ENCODE peak calls at places on chromosome 4, in seven cellular contexts. B is right lobe of liver, T is suprapubic skin, X is tibial nerve, N is upper lobe of left lung, V is ovary, E is A549. K is an unnamed sample.

GRCh38 chr4:167232805-167233522 is 1.3 kb downstream of the SPOCK3 start:
- DNase-seq in B (no peak), T (no peak), X (no peak), N (no peak), V (no peak), E (no peak), K (no peak)

GRCh38 chr4:104591505-104591904 is 96.8 kb upstream of the CXXC4 start:
- DNase-seq in B (no peak), T (no peak), X (no peak), N (no peak), V (peak; percentile 42), E (no peak), K (peak; percentile 56)

GRCh38 chr4:181078236-181078635 is 1165.0 kb upstream of the TENM3 start:
- DNase-seq in B (no peak), T (no peak), X (no peak), N (no peak), V (no peak), E (no peak), K (no peak)

GRCh38 chr4:41160010-41160789 is 54.1 kb downstream of the APBB2 start:
- DNase-seq in B (no peak), T (no peak), X (no peak), N (peak; percentile 37), V (no peak), E (peak; percentile 80), K (no peak)

GRCh38 chr4:6612961-6613675 is 27.4 kb upstream of the MRFAP1 start:
- DNase-seq in B (no peak), T (no peak), X (no peak), N (no peak), V (no peak), E (no peak), K (no peak)

GRCh38 chr4:8469550-8469949 is 29.0 kb downstream of the TRMT44 start:
- DNase-seq in B (no peak), T (no peak), X (no peak), N (peak; percentile 57), V (no peak), E (no peak), K (no peak)

GRCh38 chr4:148015058-148015457 is 283.2 kb downstream of the ARHGAP10 start:
- DNase-seq in B (no peak), T (no peak), X (no peak), N (no peak), V (no peak), E (no peak), K (no peak)

GRCh38 chr4:121138014-121138413 is 26.1 kb downstream of the TNIP3 start:
- DNase-seq in B (no peak), T (no peak), X (no peak), N (no peak), V (no peak), E (no peak), K (no peak)

GRCh38 chr4:1928356-1929235 is 57.4 kb downstream of the NSD2 start:
- DNase-seq in B (no peak), T (no peak), X (no peak), N (no peak), V (no peak), E (no peak), K (no peak)

GRCh38 chr4:119693127-119693526 is 64.5 kb upstream of the PDE5A start:
- DNase-seq in B (no peak), T (no peak), X (no peak), N (no peak), V (no peak), E (no peak), K (no peak)

GRCh38 chr4:99821918-99822503 is 5.4 kb downstream of the DAPP1 start:
- DNase-seq in B (no peak), T (no peak), X (no peak), N (no peak), V (no peak), E (no peak), K (no peak)

GRCh38 chr4:99824070-99824599 is 7.5 kb downstream of the DAPP1 start:
- DNase-seq in B (no peak), T (no peak), X (no peak), N (no peak), V (no peak), E (no peak), K (no peak)

GRCh38 chr4:99826016-99826415 is 9.4 kb downstream of the DAPP1 start:
- DNase-seq in B (no peak), T (no peak), X (no peak), N (no peak), V (no peak), E (no peak), K (no peak)

GRCh38 chr4:99825272-99825671 is 8.6 kb downstream of the DAPP1 start:
- DNase-seq in B (no peak), T (no peak), X (no peak), N (no peak), V (no peak), E (no peak), K (no peak)

DNA sequence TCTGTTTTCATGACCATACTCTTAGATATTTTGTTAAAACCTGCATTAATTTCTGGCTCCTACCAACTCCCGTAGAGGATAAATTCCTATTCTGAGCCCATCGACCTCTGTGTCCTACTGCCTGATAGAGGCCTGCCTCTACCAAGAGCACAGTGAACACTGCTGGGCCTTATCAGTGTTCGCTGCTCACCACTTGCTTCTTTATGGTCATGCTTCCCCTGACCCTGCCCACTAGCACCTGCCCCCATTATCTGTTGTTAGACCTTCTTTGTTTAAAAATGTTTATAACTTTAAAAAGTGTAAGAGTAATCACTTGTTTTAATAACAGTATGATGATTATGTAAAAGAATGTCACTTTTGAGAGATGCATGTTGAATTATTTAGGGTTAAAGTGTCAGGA is 6.1 kb downstream of the DAPP1 start:
- DNase-seq in B (no peak), T (no peak), X (no peak), N (no peak), V (no peak), E (no peak), K (no peak)
- H3K4me1 ChIP-seq in B (no peaks in the 10 kb centered on the region), T (peaks cover 6% of the 10 kb centered on the region), X (no peaks in the 10 kb centered on the region), N (peaks cover 8% of the 10 kb centered on the region), V (no peaks in the 10 kb centered on the region), E (no peaks in the 10 kb centered on the region), K (peaks cover 8% of the 10 kb centered on the region)

GRCh38 chr4:164977243-164978164 is at the start of gene TRIM61:
- DNase-seq in B (no peak), T (no peak), X (no peak), N (peak; percentile 87), V (peak; percentile 74), E (no peak), K (peak; percentile 59)
- TF ChIP-seq POLR2A in B (no peak), T (no peak), X (no peak), N (no peak), V (no peak), E (no peak), K (no peak)

GRCh38 chr4:123659262-123659661 is 262.7 kb downstream of the SPRY1 start:
- DNase-seq in B (no peak), T (no peak), X (no peak), N (no peak), V (no peak), E (no peak), K (no peak)

GRCh38 chr4:123662827-123663226 is 266.2 kb downstream of the SPRY1 start:
- DNase-seq in B (no peak), T (no peak), X (no peak), N (no peak), V (no peak), E (no peak), K (no peak)

GRCh38 chr4:123661080-123661737 is 264.6 kb downstream of the SPRY1 start:
- DNase-seq in B (no peak), T (no peak), X (no peak), N (no peak), V (no peak), E (no peak), K (no peak)

DNA sequence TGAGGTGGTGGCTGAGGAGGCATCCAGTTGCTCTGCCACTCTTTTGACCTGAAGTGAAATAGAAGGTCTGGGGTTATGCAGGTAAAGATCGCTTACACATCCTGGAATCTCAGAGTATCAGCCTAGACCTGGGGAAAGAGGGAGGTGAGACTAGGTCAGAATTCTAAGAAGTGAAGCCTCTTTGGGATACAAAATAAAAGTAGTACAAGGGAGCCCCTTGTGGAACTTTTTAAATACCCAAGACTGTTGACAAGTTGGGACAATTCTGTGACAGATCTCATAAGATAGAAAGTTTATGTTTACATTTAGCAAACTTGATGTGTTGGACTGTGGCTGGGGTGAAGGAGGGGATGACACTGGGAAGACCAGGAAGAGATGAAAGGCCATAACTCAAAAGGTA is 263.2 kb downstream of the SPRY1 start:
- DNase-seq in B (no peak), T (no peak), X (no peak), N (no peak), V (no peak), E (peak; percentile 12), K (no peak)
- TF ChIP-seq CTCF in B (peak; percentile 22), T (peak; percentile 7), X (no peak), N (no peak), V (no peak), E (peak; percentile 45), K (peak; percentile 40)

GRCh38 chr4:11518754-11519153 is 90.1 kb upstream of the HS3ST1 start:
- DNase-seq in B (no peak), T (no peak), X (no peak), N (no peak), V (no peak), E (no peak), K (no peak)
- H3K4me1 ChIP-seq in B (no peaks in the 10 kb centered on the region), T (no peaks in the 10 kb centered on the region), X (no peaks in the 10 kb centered on the region), N (no peaks in the 10 kb centered on the region), V (no peaks in the 10 kb centered on the region), E (no peaks in the 10 kb centered on the region), K (no peaks in the 10 kb centered on the region)

GRCh38 chr4:145619639-145619996 is 433 bp downstream of the MMAA start:
- DNase-seq in B (peak; percentile 89), T (peak; percentile 63), X (no peak), N (no peak), V (peak; percentile 47), E (peak; percentile 78), K (peak; percentile 31)

GRCh38 chr4:145618210-145618911 is 824 bp upstream of the MMAA start:
- DNase-seq in B (no peak), T (no peak), X (peak; percentile 9), N (no peak), V (peak; percentile 45), E (peak; percentile 9), K (peak; percentile 33)

GRCh38 chr4:145623831-145624230 is 4.6 kb downstream of the MMAA start:
- DNase-seq in B (no peak), T (no peak), X (no peak), N (no peak), V (no peak), E (no peak), K (no peak)

GRCh38 chr4:145614235-145614615 is 5.0 kb upstream of the MMAA start:
- DNase-seq in B (no peak), T (no peak), X (no peak), N (no peak), V (no peak), E (no peak), K (no peak)

DNA sequence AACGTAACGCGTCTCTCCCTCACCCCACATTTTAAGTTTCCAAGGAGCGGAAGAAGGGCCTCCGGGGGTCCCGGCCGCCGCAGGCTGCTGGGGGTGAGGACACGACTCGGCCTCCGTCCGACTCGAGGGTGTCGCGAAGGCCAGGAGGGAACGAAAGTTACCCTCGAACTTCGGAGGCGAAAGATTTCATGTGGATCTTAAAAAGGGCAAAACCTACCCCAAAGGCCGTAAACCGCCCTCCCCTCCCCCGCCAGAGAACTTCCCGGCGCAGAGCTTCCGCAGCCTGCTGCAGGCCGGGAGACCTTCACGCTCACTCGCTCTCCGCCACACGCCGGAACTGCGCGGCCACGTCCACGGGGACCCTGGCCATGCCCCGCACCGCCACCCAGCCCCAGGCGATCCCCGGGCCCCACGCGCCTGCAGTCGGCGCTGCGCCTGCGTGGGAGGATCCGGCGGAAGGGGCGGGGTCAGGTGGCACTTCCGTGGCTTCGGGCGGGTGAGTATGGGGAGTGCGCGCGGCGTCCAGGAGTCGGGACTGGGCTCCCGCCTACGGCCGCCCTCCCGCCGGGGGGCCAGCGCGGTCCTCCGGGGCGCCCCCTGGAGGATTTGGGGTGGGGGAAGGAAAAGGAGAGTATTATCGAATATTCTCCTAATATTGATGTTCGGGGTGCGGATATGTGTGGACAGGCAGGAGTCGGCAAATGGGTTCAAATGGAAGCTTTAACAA is at the start of gene MMAA:
- DNase-seq in B (peak; percentile 96), T (peak; percentile 97), X (peak; percentile 91), N (peak; percentile 99), V (peak; percentile 97), E (peak; percentile 92), K (peak; percentile 98)
- TF ChIP-seq POLR2A in B (peak; percentile 99), T (peak; percentile 79), X (peak; percentile 94), N (peak; percentile 94), V (peak; percentile 91), E (peak; percentile 90), K (peak; percentile 92)

K was measured in heart left ventricle.